ENCODE peak calls at places on chromosome 14, in eight cellular contexts. Z is activated gamma-delta T cell; B is NCI-H460; Y is T-helper 22 cell; U is Ammon's horn; D is stimulated activated CD4-positive, alpha-beta T cell treated with anti-CD3 and anti-CD28 coated beads, TNF-alpha, amount 100 ng/mL, for 1 hour; T is GF-D8; V is HEK293T. X is an unnamed sample.

GRCh38 chr14:92704036-92704804 is 44.2 kb downstream of the LGMN start:
- DNase-seq in V (no peak), Y (no peak), B (no peak), D (no peak), U (peak), Z (no peak), T (peak), X (no peak)

GRCh38 chr14:39431416-39432178 is 636 bp downstream of the FBXO33 start:
- DNase-seq in V (peak), T (peak), B (no peak), Y (peak), Z (no peak), D (peak), U (peak), X (no peak)

GRCh38 chr14:68789002-68789797 is 3.7 kb downstream of the ZFP36L1 start:
- DNase-seq in U (peak), D (peak), T (peak), Y (peak), B (peak), Z (peak), V (peak), X (no peak)

GRCh38 chr14:32991706-32992105 is 53.0 kb downstream of the NPAS3 start:
- DNase-seq in U (no peak), Z (no peak), Y (no peak), V (no peak), T (no peak), D (no peak), B (no peak), X (no peak)

GRCh38 chr14:77086017-77086727 is 11.9 kb upstream of the CIPC start:
- DNase-seq in T (no peak), V (no peak), Y (no peak), U (no peak), D (no peak), B (no peak), Z (no peak), X (no peak)

GRCh38 chr14:105347587-105347968 is 33.0 kb downstream of the PACS2 start:
- DNase-seq in U (no peak), Z (no peak), B (no peak), D (no peak), V (no peak), Y (no peak), T (no peak), X (no peak)

GRCh38 chr14:28294834-28295440 is 471.6 kb upstream of the FOXG1 start:
- DNase-seq in B (peak), T (peak), Y (no peak), U (no peak), Z (no peak), V (peak), D (no peak), X (no peak)

GRCh38 chr14:37592288-37593274 is 2.5 kb downstream of the FOXA1 start:
- DNase-seq in D (no peak), Y (no peak), U (no peak), Z (no peak), V (no peak), T (no peak), B (no peak), X (no peak)

GRCh38 chr14:53331247-53331646 is 178.1 kb upstream of the DDHD1 start:
- DNase-seq in B (no peak), Y (no peak), Z (no peak), V (no peak), T (no peak), D (no peak), U (no peak), X (no peak)

X was measured in cortex of kidney.